ENCODE peak calls at places on chromosome 17, in six cellular contexts. E is PC-9, K is mucosa of descending colon, S is IMR-90, Q is brain microvascular endothelial cell, H is lower lobe of right lung. X is an unnamed sample.

GRCh38 chr17:43860927-43861622 is 14.1 kb downstream of the CD300LG start:
- DNase-seq in Q (no peak), E (no peak), H (no peak), S (no peak), K (no peak), X (no peak)

GRCh38 chr17:45666046-45666600 is 118.0 kb upstream of the CRHR1 start:
- DNase-seq in S (no peak), K (no peak), E (no peak), Q (no peak), H (no peak), X (no peak)

GRCh38 chr17:2695243-2695960 is 16.2 kb downstream of the CLUH start:
- DNase-seq in Q (no peak), K (no peak), H (peak), E (no peak), S (no peak), X (no peak)

GRCh38 chr17:19309701-19310100 is 52.8 kb downstream of the B9D1 start:
- DNase-seq in E (no peak), H (peak), S (no peak), Q (no peak), K (no peak), X (no peak)

GRCh38 chr17:40063034-40063765 is 435 bp downstream of the THRA start:
- DNase-seq in K (peak), S (no peak), E (no peak), Q (no peak), H (peak), X (no peak)

GRCh38 chr17:68568581-68568980 is 32.6 kb downstream of the FAM20A start:
- DNase-seq in H (no peak), Q (no peak), K (no peak), E (no peak), S (no peak), X (no peak)

GRCh38 chr17:59421722-59422121 is 90.3 kb downstream of the YPEL2 start:
- DNase-seq in H (no peak), S (no peak), E (no peak), Q (no peak), K (no peak), X (no peak)

GRCh38 chr17:37064166-37064565 is 115.4 kb downstream of the AATF start:
- DNase-seq in Q (no peak), K (no peak), E (no peak), H (no peak), S (no peak), X (no peak)

GRCh38 chr17:67186782-67187181 is 58.2 kb downstream of the HELZ start:
- DNase-seq in K (no peak), S (no peak), E (no peak), Q (no peak), H (no peak), X (no peak)

GRCh38 chr17:57772774-57773173 is 27.7 kb upstream of the CCDC182 start:
- DNase-seq in S (no peak), H (no peak), K (no peak), E (no peak), Q (no peak), X (no peak)

GRCh38 chr17:17242246-17242645 is 5.3 kb upstream of the FLCN start:
- DNase-seq in S (no peak), E (no peak), H (no peak), Q (no peak), K (no peak), X (no peak)

GRCh38 chr17:28645576-28645939 is 600 bp upstream of the BLTP2 start:
- DNase-seq in Q (no peak), E (no peak), S (no peak), K (peak), H (no peak), X (no peak)

GRCh38 chr17:73340093-73340596 is 28.3 kb upstream of the CDC42EP4 start:
- DNase-seq in E (peak), S (peak), H (peak), Q (peak), K (no peak), X (peak)

GRCh38 chr17:68459030-68459376 is 1.7 kb upstream of the WIPI1 start:
- DNase-seq in K (no peak), Q (no peak), H (no peak), S (no peak), E (no peak), X (no peak)

GRCh38 chr17:44367626-44368025 is 4.0 kb upstream of the FAM171A2 start:
- DNase-seq in E (no peak), Q (no peak), S (no peak), H (no peak), K (no peak), X (no peak)

GRCh38 chr17:73223626-73224616 is 31.1 kb downstream of the COG1 start:
- DNase-seq in Q (no peak), S (no peak), H (no peak), E (no peak), K (no peak), X (no peak)

GRCh38 chr17:63486317-63487013 is 9.6 kb downstream of the ACE start:
- DNase-seq in S (no peak), Q (no peak), E (no peak), H (no peak), K (no peak), X (no peak)

GRCh38 chr17:5557485-5557884 is 26.8 kb downstream of the NLRP1 start:
- DNase-seq in H (no peak), K (no peak), S (peak), Q (peak), E (peak), X (peak)

GRCh38 chr17:66165537-66166123 is 26.3 kb downstream of the CEP112 start:
- DNase-seq in E (no peak), S (peak), K (peak), Q (peak), H (no peak), X (peak)

GRCh38 chr17:8300629-8301242 is 5.5 kb upstream of the SLC25A35 start:
- DNase-seq in K (peak), E (peak), H (peak), S (peak), Q (peak), X (peak)

GRCh38 chr17:31586946-31587345 is 195.5 kb downstream of the RAB11FIP4 start:
- DNase-seq in Q (no peak), H (no peak), K (no peak), E (no peak), S (no peak), X (no peak)

GRCh38 chr17:68377771-68378201 is 79.5 kb downstream of the WIPI1 start:
- DNase-seq in E (peak), K (no peak), S (no peak), H (no peak), Q (no peak), X (no peak)

GRCh38 chr17:60455378-60455777 is 33.1 kb downstream of the CHCT1 start:
- DNase-seq in E (no peak), H (no peak), S (peak), Q (no peak), K (no peak), X (no peak)

GRCh38 chr17:5553479-5553878 is 30.8 kb downstream of the NLRP1 start:
- DNase-seq in Q (no peak), K (no peak), E (no peak), H (no peak), S (no peak), X (no peak)

GRCh38 chr17:15289285-15290185 is 24.4 kb upstream of the PMP22 start:
- DNase-seq in K (no peak), H (no peak), E (peak), S (peak), Q (peak), X (no peak)

GRCh38 chr17:75589017-75589918 is 1.7 kb downstream of the MYO15B start:
- DNase-seq in S (peak), K (peak), H (peak), Q (peak), E (peak), X (peak)
- TF ChIP-seq CTCF in S (peak), K (peak), H (peak), Q (peak), E (no peak), X (no peak)

GRCh38 chr17:33292981-33293867 is at the start of gene ASIC2:
- DNase-seq in S (peak), Q (no peak), H (no peak), K (peak), E (no peak), X (no peak)
- H3K4me3 ChIP-seq in S (peak), Q (no peak), H (peak), K (peak), E (no peak), X (peak)

DNA sequence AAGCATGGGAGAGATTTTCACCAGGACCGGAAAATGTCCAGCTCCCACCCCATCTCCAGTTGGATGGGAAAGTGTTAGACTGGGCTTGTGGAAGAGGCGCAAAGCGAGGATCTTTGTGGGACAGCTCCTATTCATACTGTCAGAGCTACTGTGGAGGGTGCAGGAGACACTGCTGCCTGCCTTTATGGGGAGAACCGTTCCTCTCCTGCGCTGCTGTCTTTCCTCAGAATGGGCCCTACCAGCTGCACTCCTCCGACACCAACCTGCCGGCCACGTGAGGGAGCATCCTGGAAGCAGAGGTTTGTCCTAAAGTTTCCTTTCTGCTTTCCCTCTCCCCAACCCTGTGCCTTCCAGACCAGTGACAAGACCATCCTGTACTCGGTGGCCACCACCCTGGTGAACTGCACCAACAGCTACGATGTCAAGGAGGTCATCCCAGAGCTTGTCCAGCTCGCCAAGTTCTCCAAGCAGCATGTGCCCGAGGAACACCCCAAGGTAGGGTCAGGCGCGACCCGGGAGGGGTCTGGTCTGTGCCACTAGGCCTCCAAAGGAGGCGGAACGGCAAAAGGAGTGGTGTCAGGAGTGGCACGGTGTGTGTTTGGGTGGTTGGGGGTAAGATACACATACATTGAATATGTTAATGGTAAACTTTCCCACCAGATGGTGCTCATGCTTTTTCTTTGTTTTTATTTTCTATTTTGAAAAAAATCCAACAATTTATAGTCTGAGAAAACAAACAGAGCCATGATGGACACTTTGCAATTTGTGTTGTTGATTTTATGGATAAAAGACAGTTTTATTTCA is 23.0 kb downstream of the SLC35G3 start:
- DNase-seq in H (no peak), S (peak), Q (no peak), E (no peak), K (no peak), X (no peak)
- TF ChIP-seq CTCF in H (peak), S (peak), Q (peak), E (no peak), K (no peak), X (peak)

DNA sequence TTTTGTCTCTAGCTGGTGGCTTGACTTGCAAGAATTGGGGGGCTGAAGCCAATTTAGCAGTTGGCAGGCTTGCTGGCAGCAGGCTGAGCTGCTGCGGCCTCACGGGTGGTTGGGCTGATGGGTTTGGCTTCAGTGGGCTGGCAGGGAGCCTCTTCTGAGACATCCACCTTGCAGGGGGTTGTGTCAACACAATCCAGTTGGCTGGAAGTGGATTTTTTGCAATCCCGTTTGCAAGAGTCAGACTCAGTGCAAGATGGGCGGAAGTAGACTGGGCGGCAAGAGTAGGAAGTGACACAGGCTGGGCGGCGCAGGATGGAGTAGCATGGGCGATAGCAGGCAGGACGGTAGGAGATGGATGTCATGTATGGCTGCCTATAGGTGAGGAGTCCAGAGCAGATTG is 1.5 kb downstream of the KRTAP16-1 start:
- DNase-seq in Q (peak), K (no peak), S (no peak), E (no peak), H (peak), X (peak)
- H3K4me3 ChIP-seq in Q (no peak), K (no peak), S (no peak), E (no peak), H (no peak), X (peak)

GRCh38 chr17:77212081-77212832 is 71.5 kb downstream of the SEC14L1 start:
- DNase-seq in Q (no peak), K (peak), H (no peak), E (no peak), S (no peak), X (no peak)
- TF ChIP-seq CTCF in Q (no peak), K (no peak), H (no peak), E (no peak), S (no peak), X (no peak)

GRCh38 chr17:38720941-38721340 is 9.2 kb upstream of the CISD3 start:
- DNase-seq in Q (no peak), H (no peak), E (no peak), S (no peak), K (no peak), X (no peak)

GRCh38 chr17:38721802-38722201 is 8.3 kb upstream of the CISD3 start:
- DNase-seq in H (no peak), S (no peak), Q (no peak), K (no peak), E (no peak), X (no peak)

GRCh38 chr17:38725066-38725465 is 5.1 kb upstream of the CISD3 start:
- DNase-seq in Q (no peak), K (no peak), S (no peak), E (no peak), H (no peak), X (no peak)

GRCh38 chr17:38727661-38728220 is 2.4 kb upstream of the CISD3 start:
- DNase-seq in E (no peak), Q (no peak), S (no peak), K (peak), H (no peak), X (no peak)

GRCh38 chr17:38724337-38724988 is 5.7 kb upstream of the CISD3 start:
- DNase-seq in E (no peak), H (no peak), Q (no peak), S (no peak), K (peak), X (no peak)
- H3K4me3 ChIP-seq in E (no peak), H (no peak), Q (no peak), S (no peak), K (no peak), X (no peak)

GRCh38 chr17:78120971-78121800 is 7.4 kb downstream of the TMC6 start:
- DNase-seq in H (no peak), E (no peak), Q (no peak), S (no peak), K (no peak), X (no peak)

GRCh38 chr17:78121801-78122220 is 6.7 kb downstream of the TMC6 start:
- DNase-seq in H (no peak), K (no peak), E (no peak), S (no peak), Q (no peak), X (no peak)

GRCh38 chr17:78122991-78123249 is 5.6 kb downstream of the TMC6 start:
- DNase-seq in H (no peak), S (no peak), Q (no peak), E (no peak), K (no peak), X (no peak)

GRCh38 chr17:78123258-78123929 is 5.2 kb downstream of the TMC6 start:
- DNase-seq in E (no peak), K (no peak), Q (no peak), H (no peak), S (no peak), X (no peak)

DNA sequence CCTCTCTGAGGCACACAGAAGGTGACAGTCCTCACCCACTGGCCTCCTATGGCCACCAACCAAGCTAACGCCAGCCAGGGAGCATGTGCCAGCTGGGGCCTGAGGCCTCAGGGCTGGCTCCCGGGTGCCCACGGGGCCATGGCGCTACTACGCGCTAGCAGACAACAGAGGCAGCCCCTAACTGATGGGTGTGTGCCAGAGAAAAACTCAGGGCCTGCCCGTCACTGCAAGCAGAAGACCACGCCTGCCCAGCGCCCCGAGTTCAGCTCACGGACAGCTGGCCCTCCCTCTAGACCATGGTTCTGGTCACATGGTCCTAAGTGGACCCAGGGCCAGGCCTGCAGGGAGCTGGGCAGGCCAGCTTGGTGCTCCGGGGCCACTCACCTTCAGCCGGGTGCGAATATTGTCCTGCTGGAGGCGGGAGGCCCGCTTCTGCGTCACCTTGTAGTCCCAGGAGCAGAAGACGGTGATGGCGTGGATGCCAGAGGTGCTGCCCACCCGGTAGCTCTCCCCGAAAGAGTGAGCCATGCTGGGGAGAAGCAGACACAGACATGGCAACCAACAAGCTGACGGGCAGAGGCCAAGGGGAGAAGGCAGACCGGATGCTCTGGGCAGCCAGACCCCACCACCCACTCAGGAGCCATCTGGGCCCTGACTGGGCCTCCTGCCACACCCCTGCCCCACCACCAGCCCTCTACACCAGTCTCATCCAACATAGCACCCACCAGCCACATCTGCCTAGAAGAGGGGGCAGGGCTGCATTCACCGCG is 6.1 kb downstream of the TMC6 start:
- DNase-seq in S (no peak), K (no peak), H (no peak), E (no peak), Q (no peak), X (no peak)
- TF ChIP-seq CTCF in S (no peak), K (no peak), H (no peak), E (no peak), Q (no peak), X (no peak)

GRCh38 chr17:49108318-49108717 is 24.3 kb upstream of the B4GALNT2 start:
- DNase-seq in Q (peak), S (peak), K (no peak), E (peak), H (no peak), X (peak)
- H3K4me3 ChIP-seq in Q (no peak), S (no peak), K (no peak), E (no peak), H (no peak), X (no peak)

GRCh38 chr17:42333053-42333452 is 44.8 kb downstream of the STAT5A start:
- DNase-seq in S (no peak), K (no peak), E (no peak), H (no peak), Q (no peak), X (no peak)

GRCh38 chr17:42334667-42335066 is 46.4 kb downstream of the STAT5A start:
- DNase-seq in K (no peak), H (no peak), E (no peak), Q (peak), S (no peak), X (no peak)

GRCh38 chr17:42323268-42323773 is 35.0 kb downstream of the STAT5A start:
- DNase-seq in Q (no peak), H (no peak), S (no peak), K (no peak), E (no peak), X (no peak)

GRCh38 chr17:42325026-42325425 is 36.7 kb downstream of the STAT5A start:
- DNase-seq in S (peak), Q (peak), K (no peak), E (peak), H (no peak), X (peak)

GRCh38 chr17:42329025-42329976 is 41.0 kb downstream of the STAT5A start:
- DNase-seq in H (no peak), K (peak), E (peak), Q (peak), S (peak), X (peak)
- TF ChIP-seq CTCF in H (no peak), K (no peak), E (no peak), Q (no peak), S (no peak), X (no peak)

X was measured in astrocyte of the cerebellum.